ENCODE peak calls at places on chromosomes 7 and 10, in eight cellular contexts. A is fibroblast of lung, L is mammary epithelial cell, T is cardiac muscle cell, G is A673, N is left lung, X is heart right ventricle, Z is right cardiac atrium. K is an unnamed sample. For H3K4me1, the result is how much of the 10 kb centered on the place peaks cover.

GRCh38 chr7:115009139-115009538 is 87.2 kb downstream of the MDFIC start:
- DNase-seq in L (no peak), A (peak), T (no peak), G (no peak), X (no peak), N (no peak), Z (no peak), K (no peak)

GRCh38 chr7:95861041-95861440 is 88.7 kb downstream of the DYNC1I1 start:
- DNase-seq in A (peak), G (no peak), L (no peak), T (no peak), X (no peak), N (no peak), Z (no peak), K (no peak)

GRCh38 chr7:148773344-148773743 is 74.6 kb downstream of the CUL1 start:
- DNase-seq in L (no peak), G (peak), X (no peak), T (no peak), Z (no peak), A (peak), N (no peak), K (no peak)

GRCh38 chr10:79433324-79434222 is 11.9 kb downstream of the ZCCHC24 start:
- DNase-seq in A (no peak), N (no peak), G (no peak), L (no peak), Z (no peak), T (no peak), X (no peak), K (peak)

GRCh38 chr10:4202936-4203335 is 417.9 kb upstream of the KLF6 start:
- DNase-seq in X (no peak), A (peak), G (no peak), L (no peak), Z (no peak), T (no peak), N (no peak), K (no peak)

GRCh38 chr10:130137077-130137448 is 872 bp downstream of the GLRX3 start:
- DNase-seq in X (no peak), A (peak), Z (no peak), G (no peak), N (no peak), T (peak), L (peak), K (no peak)

GRCh38 chr7:87219545-87220025 is at the start of gene TMEM243:
- DNase-seq in T (peak), Z (peak), N (peak), X (peak), G (peak), L (peak), A (peak), K (peak)

GRCh38 chr10:119360181-119360921 is 153.0 kb downstream of the GRK5 start:
- DNase-seq in T (no peak), N (no peak), A (no peak), Z (no peak), L (no peak), X (peak), G (peak), K (no peak)

GRCh38 chr7:155327590-155328320 is 30.1 kb downstream of the INSIG1 start:
- DNase-seq in L (no peak), N (no peak), G (no peak), X (no peak), Z (no peak), A (no peak), T (no peak), K (no peak)

GRCh38 chr7:122256036-122256805 is 48.3 kb downstream of the FEZF1 start:
- DNase-seq in G (peak), N (no peak), L (no peak), T (no peak), X (no peak), Z (no peak), A (no peak), K (no peak)

GRCh38 chr7:144908943-144909556 is 73.2 kb upstream of the TPK1 start:
- DNase-seq in A (no peak), X (no peak), T (no peak), Z (no peak), N (no peak), G (no peak), L (no peak), K (no peak)

GRCh38 chr7:138961159-138961558 is 20.0 kb downstream of the KIAA1549 start:
- DNase-seq in X (no peak), L (no peak), A (no peak), T (peak), N (no peak), G (no peak), Z (no peak), K (no peak)

GRCh38 chr10:129417164-129417563 is 49.9 kb upstream of the MGMT start:
- DNase-seq in T (peak), A (peak), L (no peak), Z (no peak), G (peak), N (no peak), X (no peak), K (no peak)

GRCh38 chr7:135768467-135768866 is 19.9 kb upstream of the FAM180A start:
- DNase-seq in L (no peak), A (no peak), X (no peak), Z (no peak), N (no peak), G (peak), T (no peak), K (no peak)

GRCh38 chr10:124614003-124614659 is 130.0 kb downstream of the FAM53B start:
- DNase-seq in Z (no peak), L (no peak), G (no peak), T (no peak), A (no peak), N (no peak), X (no peak), K (no peak)

GRCh38 chr10:113347508-113347907 is 205.3 kb upstream of the HABP2 start:
- DNase-seq in A (peak), Z (peak), X (peak), G (no peak), L (no peak), T (no peak), N (no peak), K (peak)

GRCh38 chr10:2921956-2922680 is 145.2 kb upstream of the PFKP start:
- DNase-seq in A (peak), X (no peak), L (no peak), G (no peak), Z (no peak), N (no peak), T (no peak), K (no peak)

GRCh38 chr7:131501422-131501821 is 55.0 kb downstream of the PODXL start:
- DNase-seq in A (peak), L (peak), N (no peak), T (peak), Z (no peak), X (no peak), G (no peak), K (no peak)

GRCh38 chr7:5396999-5397656 is 26.5 kb downstream of the TNRC18 start:
- DNase-seq in N (peak), L (peak), A (peak), Z (peak), X (peak), G (peak), T (peak), K (peak)

GRCh38 chr7:142595816-142596516 is 153.3 kb upstream of the PRSS1 start:
- DNase-seq in G (no peak), A (no peak), X (no peak), T (no peak), N (no peak), L (no peak), Z (no peak), K (no peak)

GRCh38 chr7:2211259-2211575 is 21.5 kb downstream of the MAD1L1 start:
- DNase-seq in G (no peak), L (no peak), A (no peak), Z (no peak), X (no peak), T (no peak), N (no peak), K (no peak)

GRCh38 chr10:77926566-77927342 is at the start of gene DLG5:
- DNase-seq in X (peak), T (peak), L (peak), G (peak), N (peak), A (peak), Z (peak), K (peak)

GRCh38 chr7:77696643-77697534 is 630 bp downstream of the RSBN1L start:
- DNase-seq in N (peak), A (peak), X (peak), G (peak), T (peak), Z (peak), L (peak), K (peak)

GRCh38 chr7:82166666-82167065 is 276.9 kb downstream of the CACNA2D1 start:
- DNase-seq in T (peak), G (peak), X (no peak), A (no peak), N (no peak), Z (no peak), L (no peak), K (no peak)

GRCh38 chr10:35940067-35940989 is 298.2 kb upstream of the FZD8 start:
- DNase-seq in X (no peak), N (no peak), A (no peak), L (no peak), G (no peak), Z (no peak), T (peak), K (no peak)

GRCh38 chr10:13201132-13201531 is 33.0 kb downstream of the UCMA start:
- DNase-seq in L (peak), G (no peak), T (no peak), X (no peak), A (peak), N (no peak), Z (no peak), K (no peak)

GRCh38 chr10:131689016-131689415 is 211.8 kb upstream of the PPP2R2D start:
- DNase-seq in G (no peak), A (no peak), Z (no peak), N (peak), T (no peak), X (no peak), L (no peak), K (no peak)

GRCh38 chr7:12635830-12636229 is 51.6 kb upstream of the ARL4A start:
- DNase-seq in L (peak), T (no peak), N (no peak), Z (no peak), G (peak), X (no peak), A (no peak), K (no peak)

GRCh38 chr7:76016191-76016947 is 22.0 kb upstream of the TMEM120A start:
- DNase-seq in Z (no peak), G (no peak), X (no peak), A (peak), T (peak), L (no peak), N (no peak), K (no peak)

GRCh38 chr10:11535376-11535959 is 76.0 kb downstream of the USP6NL start:
- DNase-seq in Z (no peak), G (no peak), N (no peak), L (no peak), A (no peak), X (no peak), T (no peak), K (no peak)

GRCh38 chr10:11536256-11536655 is 75.2 kb downstream of the USP6NL start:
- DNase-seq in G (no peak), A (no peak), X (no peak), T (no peak), Z (no peak), L (no peak), N (no peak), K (no peak)

GRCh38 chr10:11538834-11539190 is 72.6 kb downstream of the USP6NL start:
- DNase-seq in X (no peak), T (no peak), G (no peak), Z (no peak), A (no peak), N (peak), L (no peak), K (no peak)

GRCh38 chr10:11541296-11541695 is 70.2 kb downstream of the USP6NL start:
- DNase-seq in L (no peak), G (no peak), T (no peak), N (no peak), X (no peak), Z (no peak), A (no peak), K (no peak)

DNA sequence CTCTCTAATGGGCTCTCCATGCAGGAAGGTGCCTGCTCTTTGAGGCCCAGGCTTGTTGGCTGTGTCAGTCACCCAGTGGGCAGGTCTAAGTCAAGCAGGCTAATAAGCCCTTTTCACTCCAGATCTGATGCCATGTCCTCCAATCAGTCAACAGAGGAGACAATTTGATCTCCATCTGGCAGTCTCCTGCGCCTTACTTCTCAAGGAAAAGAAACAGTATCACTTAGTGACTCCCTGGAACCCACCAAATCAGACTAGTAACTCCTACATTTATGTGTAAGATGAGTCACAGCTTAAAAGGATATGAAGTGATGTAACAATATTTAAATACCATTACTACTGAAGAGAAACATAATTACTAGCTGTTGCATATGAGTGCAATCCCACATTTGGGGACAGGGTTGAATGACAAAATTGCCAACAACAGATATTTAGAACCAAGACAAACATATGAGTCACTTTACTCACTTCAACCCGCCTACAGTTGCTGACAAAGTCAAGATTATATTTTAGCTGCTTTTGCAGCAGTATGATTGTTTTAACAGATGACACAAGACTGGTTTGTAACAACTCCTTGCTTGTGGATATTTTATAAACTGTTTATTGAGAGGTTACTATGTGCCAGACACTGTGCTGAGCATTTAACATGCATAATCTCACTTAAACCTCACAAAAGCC is 72.1 kb downstream of the USP6NL start:
- DNase-seq in T (peak), X (no peak), L (peak), N (no peak), Z (no peak), A (peak), G (peak), K (no peak)
- H3K27ac ChIP-seq in T (no peak), X (no peak), L (no peak), N (no peak), Z (peak), A (no peak), G (peak), K (no peak)

DNA sequence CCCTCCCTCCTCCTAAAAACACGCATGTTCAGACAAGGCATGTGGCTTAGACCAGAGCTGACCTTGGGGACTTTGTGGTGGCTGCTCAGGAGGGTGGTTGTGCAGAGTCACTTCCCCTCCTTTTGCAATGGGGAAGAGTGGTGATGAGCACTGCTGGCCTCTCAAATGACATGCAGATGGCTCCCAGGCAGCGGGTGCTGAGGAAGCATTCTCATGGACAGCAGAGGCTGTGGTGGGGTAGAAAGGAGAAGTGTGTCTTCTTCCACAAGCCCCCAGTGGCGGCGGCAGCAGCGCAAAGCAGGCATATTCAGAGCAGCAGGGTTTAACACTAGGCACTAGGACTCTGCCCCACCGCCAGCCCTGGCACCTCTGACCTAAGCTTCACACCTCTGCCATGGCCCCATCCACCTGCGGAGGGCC is 105.9 kb upstream of the ANLN start:
- DNase-seq in G (no peak), A (no peak), N (peak), L (no peak), T (no peak), Z (peak), X (peak), K (peak)
- H3K4me1 ChIP-seq in G (under half), A (under half), N (under half), L (under half), T (under half), Z (under half), X (half or more), K (under half)

DNA sequence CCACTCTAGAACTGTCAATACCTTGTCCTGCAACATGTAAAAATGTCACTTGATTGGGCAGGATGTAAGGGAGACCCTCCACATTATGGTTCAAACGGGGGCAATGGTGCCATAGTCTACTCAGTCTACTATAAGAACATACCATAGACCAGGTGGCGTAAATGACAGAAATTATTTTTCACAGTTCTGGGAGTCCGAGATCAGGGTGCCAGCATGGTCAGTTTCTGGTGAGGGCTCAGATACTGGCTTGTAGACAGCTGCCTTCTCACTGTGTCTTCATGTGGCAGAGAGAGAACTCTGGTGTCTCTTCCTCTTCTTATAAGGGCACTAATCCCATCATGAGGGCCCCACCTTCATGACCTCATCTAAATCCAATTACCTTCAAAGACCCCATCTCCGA is 18.7 kb upstream of the TMEM178B start:
- DNase-seq in A (no peak), X (no peak), T (no peak), N (no peak), L (no peak), Z (no peak), G (no peak), K (no peak)
- H3K27ac ChIP-seq in A (no peak), X (no peak), T (no peak), N (no peak), L (no peak), Z (no peak), G (no peak), K (no peak)

DNA sequence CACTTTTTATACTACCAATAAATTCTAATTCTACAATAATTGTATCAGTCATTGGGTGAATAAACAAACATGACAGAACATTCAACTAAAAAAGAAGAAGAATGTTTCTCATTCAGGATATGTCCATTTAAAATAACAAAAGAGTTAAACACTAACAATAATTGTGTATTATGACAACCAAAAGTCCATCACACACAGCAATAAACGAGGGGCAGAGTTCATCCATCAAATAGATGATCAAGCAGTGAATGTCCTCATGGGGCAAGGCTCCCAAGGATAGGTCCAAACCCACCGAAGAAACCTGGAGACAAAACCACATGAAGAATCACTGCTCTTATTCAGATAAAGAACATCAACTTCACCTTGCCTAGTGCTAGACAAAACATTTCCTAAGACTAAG is 115.2 kb downstream of the PARD3 start:
- DNase-seq in T (no peak), G (no peak), N (no peak), L (no peak), X (no peak), A (no peak), Z (no peak), K (no peak)
- H3K4me1 ChIP-seq in T (under half), G (under half), N (under half), L (half or more), X (under half), A (under half), Z (under half), K (under half)

DNA sequence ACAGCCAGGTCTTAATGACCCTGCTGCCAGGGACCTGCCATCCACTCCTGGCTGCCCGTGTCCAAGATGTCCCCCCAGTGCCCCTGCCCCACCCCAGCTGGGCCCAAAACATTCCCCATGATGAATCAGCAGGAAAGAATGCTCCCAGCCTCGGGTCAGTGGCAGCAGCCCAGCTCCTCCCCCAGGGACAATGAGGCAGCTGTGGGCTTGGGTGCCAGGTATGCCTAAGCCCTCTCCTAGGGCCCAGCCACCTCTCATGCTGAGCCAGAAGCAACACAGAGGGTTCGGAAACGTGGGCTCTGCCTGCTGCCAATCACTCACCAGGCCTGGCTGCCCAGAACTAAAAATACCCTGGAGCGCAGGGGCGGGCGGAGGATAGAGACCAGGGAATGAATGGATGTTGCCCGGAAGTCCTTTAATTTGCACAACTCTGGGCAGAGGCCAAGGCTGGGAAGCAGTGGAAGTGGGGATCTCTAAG is 1.5 kb upstream of the LOXL4 start:
- DNase-seq in G (no peak), Z (peak), X (peak), L (peak), T (peak), A (peak), N (no peak), K (peak)
- H3K27ac ChIP-seq in G (no peak), Z (peak), X (peak), L (no peak), T (peak), A (peak), N (no peak), K (peak)